ENCODE peak calls at places on chromosomes 4 and X, in five cellular contexts. One of them, this sample, is unnamed.

GRCh38 chrX:78517124-78517523 is 142.0 kb downstream of the RTL3 start:
- DNase-seq in A549: no peak
- DNase-seq in H9: no peak
- DNase-seq in mammary epithelial cell: peak
- DNase-seq in GM23338: no peak
- DNase-seq in this sample: no peak

GRCh38 chrX:63299596-63299995 is 51.5 kb downstream of the SPIN4 start:
- DNase-seq in mammary epithelial cell: no peak
- DNase-seq in H9: no peak
- DNase-seq in A549: no peak
- DNase-seq in GM23338: no peak
- DNase-seq in this sample: no peak

GRCh38 chr4:2257361-2258001 is 4.4 kb downstream of the MXD4 start:
- DNase-seq in A549: no peak
- DNase-seq in H9: no peak
- DNase-seq in mammary epithelial cell: no peak
- DNase-seq in GM23338: no peak
- DNase-seq in this sample: no peak

GRCh38 chrX:38880460-38880859 is 79.2 kb downstream of the MID1IP1 start:
- DNase-seq in H9: no peak
- DNase-seq in A549: peak
- DNase-seq in mammary epithelial cell: no peak
- DNase-seq in GM23338: no peak
- DNase-seq in this sample: peak

GRCh38 chrX:42246814-42247213 is 323.5 kb upstream of the CASK start:
- DNase-seq in mammary epithelial cell: peak
- DNase-seq in H9: no peak
- DNase-seq in A549: no peak
- DNase-seq in GM23338: no peak
- DNase-seq in this sample: peak

GRCh38 chrX:18166068-18166467 is 54.6 kb downstream of the BEND2 start:
- DNase-seq in H9: no peak
- DNase-seq in GM23338: peak
- DNase-seq in A549: no peak
- DNase-seq in mammary epithelial cell: no peak
- DNase-seq in this sample: no peak

GRCh38 chrX:30144971-30145731 is 70.2 kb upstream of the MAGEB2 start:
- DNase-seq in GM23338: no peak
- DNase-seq in mammary epithelial cell: no peak
- DNase-seq in A549: no peak
- DNase-seq in H9: no peak
- DNase-seq in this sample: no peak

GRCh38 chr4:37822220-37822619 is 4.3 kb upstream of the PGM2 start:
- DNase-seq in mammary epithelial cell: no peak
- DNase-seq in GM23338: no peak
- DNase-seq in H9: no peak
- DNase-seq in A549: no peak
- DNase-seq in this sample: no peak

GRCh38 chrX:29693912-29694311 is 521.5 kb upstream of the MAGEB2 start:
- DNase-seq in mammary epithelial cell: no peak
- DNase-seq in GM23338: no peak
- DNase-seq in H9: no peak
- DNase-seq in A549: no peak
- DNase-seq in this sample: no peak

GRCh38 chrX:20001615-20002014 is 10.8 kb upstream of the BCLAF3 start:
- DNase-seq in mammary epithelial cell: no peak
- DNase-seq in H9: peak
- DNase-seq in A549: no peak
- DNase-seq in GM23338: peak
- DNase-seq in this sample: no peak

DNA sequence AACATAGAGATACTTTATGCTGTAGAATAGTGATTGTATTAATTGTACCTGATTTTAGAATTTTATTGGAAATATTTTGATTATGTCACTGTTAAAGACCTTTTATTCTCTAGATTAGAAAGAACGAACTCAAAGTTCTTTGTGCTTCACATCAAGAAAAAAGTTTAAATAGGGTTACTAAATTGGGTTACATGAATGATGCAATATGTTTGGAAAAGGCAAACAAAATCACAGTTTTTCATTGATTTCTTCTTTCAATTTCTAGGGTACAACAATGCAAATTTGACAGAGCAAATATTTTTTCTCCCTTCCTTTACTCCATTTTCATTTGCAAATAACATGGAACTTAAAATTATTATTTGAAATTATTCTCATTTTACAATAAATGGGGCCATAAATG is 24.0 kb upstream of the ANKRD50 start:
- DNase-seq in H9: no peak
- DNase-seq in A549: no peak
- DNase-seq in GM23338: no peak
- DNase-seq in mammary epithelial cell: no peak
- DNase-seq in this sample: no peak
- H3K27ac ChIP-seq in H9: no peak
- H3K27ac ChIP-seq in A549: no peak
- H3K27ac ChIP-seq in GM23338: no peak
- H3K27ac ChIP-seq in mammary epithelial cell: no peak
- H3K27ac ChIP-seq in this sample: no peak

DNA sequence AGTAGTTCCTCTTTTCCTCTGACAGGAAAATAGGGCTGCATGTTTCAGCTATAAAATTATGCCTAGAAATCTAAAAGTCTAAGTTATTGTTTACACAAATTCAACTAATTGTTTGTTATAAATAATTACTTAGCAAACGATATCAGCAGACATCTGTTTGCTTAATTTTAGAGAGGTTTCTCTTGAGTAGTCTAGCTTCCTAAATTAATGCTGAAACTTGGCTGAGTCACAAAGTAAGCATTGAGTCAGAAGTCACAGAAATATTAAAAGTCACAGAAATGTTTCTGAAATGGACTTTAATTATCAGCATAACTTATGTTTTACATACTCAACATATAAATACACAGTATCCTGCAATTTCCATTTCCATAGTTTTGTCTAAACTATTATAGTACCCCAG is 1044.0 kb downstream of the CCSER1 start:
- DNase-seq in mammary epithelial cell: no peak
- DNase-seq in A549: no peak
- DNase-seq in H9: no peak
- DNase-seq in GM23338: no peak
- DNase-seq in this sample: no peak
- H3K4me2 ChIP-seq in mammary epithelial cell: no peak
- H3K4me2 ChIP-seq in A549: no peak
- H3K4me2 ChIP-seq in H9: no peak
- H3K4me2 ChIP-seq in GM23338: no peak
- H3K4me2 ChIP-seq in this sample: no peak

GRCh38 chrX:154050113-154050495 is 30.4 kb upstream of the IRAK1 start:
- DNase-seq in GM23338: no peak
- DNase-seq in mammary epithelial cell: no peak
- DNase-seq in H9: no peak
- DNase-seq in A549: no peak
- DNase-seq in this sample: peak
- H3K27ac ChIP-seq in GM23338: no peak
- H3K27ac ChIP-seq in mammary epithelial cell: no peak
- H3K27ac ChIP-seq in H9: no peak
- H3K27ac ChIP-seq in A549: no peak
- H3K27ac ChIP-seq in this sample: peak

GRCh38 chrX:11444052-11444451 is 150.8 kb downstream of the AMELX start:
- DNase-seq in H9: no peak
- DNase-seq in A549: no peak
- DNase-seq in GM23338: no peak
- DNase-seq in mammary epithelial cell: no peak
- DNase-seq in this sample: no peak

GRCh38 chrX:11446951-11447350 is 153.7 kb downstream of the AMELX start:
- DNase-seq in H9: no peak
- DNase-seq in A549: no peak
- DNase-seq in GM23338: no peak
- DNase-seq in mammary epithelial cell: no peak
- DNase-seq in this sample: peak

GRCh38 chrX:11445540-11445939 is 152.3 kb downstream of the AMELX start:
- DNase-seq in GM23338: no peak
- DNase-seq in A549: no peak
- DNase-seq in mammary epithelial cell: no peak
- DNase-seq in H9: no peak
- DNase-seq in this sample: no peak

GRCh38 chrX:11447418-11447817 is 154.2 kb downstream of the AMELX start:
- DNase-seq in mammary epithelial cell: no peak
- DNase-seq in GM23338: no peak
- DNase-seq in A549: no peak
- DNase-seq in H9: no peak
- DNase-seq in this sample: no peak

DNA sequence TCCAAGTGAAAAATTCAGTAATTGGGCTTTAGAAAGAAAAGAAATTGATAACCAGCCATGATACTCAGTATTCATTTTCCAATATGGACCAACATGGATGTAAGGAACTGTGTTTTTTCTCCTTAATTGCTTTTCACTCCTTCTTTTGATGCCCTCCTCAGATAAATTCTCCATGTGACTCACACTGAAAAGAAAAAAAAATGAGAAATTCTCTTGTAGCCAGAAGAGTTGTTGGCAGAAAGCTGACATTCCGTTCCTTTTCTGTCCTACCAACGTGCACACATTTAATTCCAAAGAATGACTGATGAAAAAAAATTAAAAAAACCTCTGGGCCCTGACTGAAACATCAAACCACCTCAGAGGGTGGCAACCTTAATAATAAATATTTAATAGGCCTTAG is 153.1 kb downstream of the AMELX start:
- DNase-seq in GM23338: no peak
- DNase-seq in A549: no peak
- DNase-seq in mammary epithelial cell: no peak
- DNase-seq in H9: no peak
- DNase-seq in this sample: peak
- H3K4me2 ChIP-seq in GM23338: no peak
- H3K4me2 ChIP-seq in A549: no peak
- H3K4me2 ChIP-seq in mammary epithelial cell: no peak
- H3K4me2 ChIP-seq in H9: no peak
- H3K4me2 ChIP-seq in this sample: peak

This sample was measured in GM23248.